ENCODE peak calls at places on chromosomes 6 and 20, in ten cellular contexts. A is lower leg skin; Y is stimulated activated CD4-positive, alpha-beta T cell treated with anti-CD3 and anti-CD28 coated beads, Interleukin-1b, Interleukin-23, amount 100 ng/mL, for 24 hours; G is mammary epithelial cell; V is endothelial cell of umbilical vein; D is NB4; U is T-helper 1 cell; T is HTR-8/SVneo; B is activated CD4-positive, alpha-beta T cell treated with anti-CD3 and anti-CD28 coated beads, Interleukin-2, amount 10 ng/mL, durations not matched to agents 7 days and 5 days; E is central memory CD4-positive, alpha-beta T cell. M is an unnamed sample.
A peak's percentile ranks its signal among the peaks of the same experiment; 100 is the strongest.

GRCh38 chr6:130575971-130576370 is 210.2 kb downstream of the TMEM200A start:
- DNase-seq in A (no peak), Y (no peak), G (no peak), V (no peak), D (peak; percentile 15), U (no peak), T (no peak), B (peak; percentile 85), E (peak; percentile 74), M (no peak)

GRCh38 chr6:157760589-157761330 is 62.3 kb upstream of the SNX9 start:
- DNase-seq in A (no peak), Y (no peak), G (peak; percentile 79), V (peak; percentile 95), D (peak; percentile 53), U (no peak), T (peak; percentile 48), B (no peak), E (no peak), M (no peak)

GRCh38 chr6:119119989-119120388 is 41.5 kb upstream of the FAM184A start:
- DNase-seq in A (peak; percentile 25), Y (no peak), G (peak; percentile 45), V (no peak), D (peak; percentile 74), U (no peak), T (no peak), B (no peak), E (no peak), M (no peak)

GRCh38 chr6:33675968-33676367 is 35.5 kb downstream of the UQCC2 start:
- DNase-seq in A (no peak), Y (no peak), G (no peak), V (no peak), D (no peak), U (no peak), T (no peak), B (no peak), E (no peak), M (no peak)

GRCh38 chr20:237479-237878 is 10.4 kb downstream of the DEFB129 start:
- DNase-seq in A (no peak), Y (no peak), G (no peak), V (no peak), D (peak; percentile 87), U (no peak), T (no peak), B (peak; percentile 17), E (no peak), M (no peak)

GRCh38 chr20:63099426-63100267 is 92.9 kb upstream of the BHLHE23 start:
- DNase-seq in A (no peak), Y (no peak), G (no peak), V (no peak), D (no peak), U (peak; percentile 1), T (no peak), B (no peak), E (no peak), M (peak; percentile 7)

GRCh38 chr6:146890644-146891434 is 292.1 kb downstream of the ADGB start:
- DNase-seq in A (no peak), Y (no peak), G (no peak), V (no peak), D (no peak), U (no peak), T (no peak), B (no peak), E (no peak), M (no peak)

GRCh38 chr20:49210101-49210749 is 9.0 kb upstream of the DDX27 start:
- DNase-seq in A (no peak), Y (no peak), G (no peak), V (no peak), D (no peak), U (no peak), T (no peak), B (no peak), E (no peak), M (no peak)

GRCh38 chr6:145629478-145629877 is 105.8 kb downstream of the EPM2A start:
- DNase-seq in A (no peak), Y (no peak), G (no peak), V (no peak), D (no peak), U (no peak), T (no peak), B (no peak), E (no peak), M (no peak)

GRCh38 chr6:106517699-106518098 is 111.6 kb downstream of the RTN4IP1 start:
- DNase-seq in A (no peak), Y (no peak), G (no peak), V (no peak), D (peak; percentile 85), U (no peak), T (no peak), B (no peak), E (no peak), M (no peak)

GRCh38 chr6:21342496-21342895 is 251.1 kb upstream of the SOX4 start:
- DNase-seq in A (no peak), Y (no peak), G (no peak), V (no peak), D (no peak), U (no peak), T (no peak), B (no peak), E (no peak), M (no peak)

GRCh38 chr20:37383229-37383989 is 37.5 kb downstream of the SRC start:
- DNase-seq in A (peak; percentile 43), Y (no peak), G (peak; percentile 52), V (peak; percentile 66), D (no peak), U (no peak), T (no peak), B (no peak), E (no peak), M (no peak)

GRCh38 chr6:164274510-164274909 is 860.0 kb downstream of the QKI start:
- DNase-seq in A (no peak), Y (no peak), G (no peak), V (no peak), D (no peak), U (no peak), T (no peak), B (no peak), E (no peak), M (no peak)

GRCh38 chr6:35360349-35361138 is 18.2 kb downstream of the PPARD start:
- DNase-seq in A (no peak), Y (no peak), G (peak; percentile 70), V (no peak), D (no peak), U (no peak), T (no peak), B (no peak), E (no peak), M (no peak)

GRCh38 chr6:159163901-159164370 is 5.3 kb upstream of the FNDC1 start:
- DNase-seq in A (no peak), Y (no peak), G (no peak), V (no peak), D (no peak), U (no peak), T (no peak), B (no peak), E (no peak), M (no peak)

GRCh38 chr6:41914869-41915268 is 6.1 kb downstream of the MED20 start:
- DNase-seq in A (no peak), Y (no peak), G (no peak), V (no peak), D (no peak), U (no peak), T (no peak), B (no peak), E (no peak), M (no peak)

GRCh38 chr6:61193771-61194170 is 1092.3 kb downstream of the KHDRBS2 start:
- DNase-seq in A (no peak), Y (no peak), G (no peak), V (no peak), D (no peak), U (no peak), T (no peak), B (no peak), E (no peak), M (no peak)

GRCh38 chr6:49522710-49523593 is 23.2 kb downstream of the GLYATL3 start:
- DNase-seq in A (no peak), Y (no peak), G (no peak), V (no peak), D (no peak), U (no peak), T (no peak), B (no peak), E (no peak), M (no peak)

GRCh38 chr6:65671922-65672321 is 35.1 kb downstream of the EYS start:
- DNase-seq in A (no peak), Y (no peak), G (no peak), V (no peak), D (no peak), U (no peak), T (no peak), B (no peak), E (no peak), M (no peak)

GRCh38 chr20:50645253-50646068 is 45.9 kb downstream of the RIPOR3 start:
- DNase-seq in A (peak; percentile 68), Y (no peak), G (peak; percentile 95), V (peak; percentile 55), D (peak; percentile 71), U (no peak), T (peak; percentile 100), B (no peak), E (no peak), M (peak; percentile 53)

GRCh38 chr6:22421187-22421586 is 124.4 kb upstream of the PRL start:
- DNase-seq in A (no peak), Y (no peak), G (peak; percentile 55), V (no peak), D (no peak), U (no peak), T (peak; percentile 28), B (no peak), E (no peak), M (no peak)

GRCh38 chr6:51350308-51350904 is 531.7 kb downstream of the TFAP2B start:
- DNase-seq in A (no peak), Y (no peak), G (no peak), V (no peak), D (peak; percentile 15), U (no peak), T (no peak), B (no peak), E (no peak), M (no peak)

GRCh38 chr6:25397406-25397805 is 118.2 kb downstream of the CARMIL1 start:
- DNase-seq in A (no peak), Y (no peak), G (no peak), V (no peak), D (no peak), U (no peak), T (no peak), B (no peak), E (no peak), M (no peak)

GRCh38 chr20:2558581-2559301 is 22.4 kb downstream of the TMC2 start:
- DNase-seq in A (no peak), Y (no peak), G (no peak), V (no peak), D (no peak), U (no peak), T (no peak), B (no peak), E (no peak), M (no peak)

GRCh38 chr6:124670801-124671200 is 291.4 kb upstream of the RNF217 start:
- DNase-seq in A (no peak), Y (no peak), G (no peak), V (no peak), D (no peak), U (no peak), T (no peak), B (no peak), E (no peak), M (no peak)

GRCh38 chr20:36346256-36346655 is 40.1 kb downstream of the DLGAP4 start:
- DNase-seq in A (no peak), Y (no peak), G (no peak), V (no peak), D (no peak), U (no peak), T (no peak), B (no peak), E (no peak), M (no peak)

GRCh38 chr6:22448311-22448711 is 121.1 kb upstream of the HDGFL1 start:
- DNase-seq in A (no peak), Y (no peak), G (no peak), V (peak; percentile 98), D (no peak), U (no peak), T (peak; percentile 31), B (no peak), E (no peak), M (no peak)

GRCh38 chr6:22294301-22294700 is 2.5 kb downstream of the PRL start:
- DNase-seq in A (no peak), Y (no peak), G (no peak), V (no peak), D (no peak), U (no peak), T (no peak), B (no peak), E (no peak), M (no peak)

M was measured in omental fat pad.